ENCODE peak calls at places on chromosome 20, in four cellular contexts. B is T-helper 9 cell; R is germinal center; D is activated T-helper 1 cell treated with anti-CD3 and anti-CD28 coated beads, Interleukin-12 subunit alpha, Interleukin-12 subunit beta, Interleukin-2, Interleukin-4 antibody, amounts not matched to agents 30 ng/mL and 10 ng/mL and 1 ng/mL, durations not matched to agents 14 hours and 24 hours and 36 hours. X is an unnamed sample.

GRCh38 chr20:1944345-1945099 is 49.3 kb downstream of the SIRPA start:
- DNase-seq in B (no peak), R (no peak), D (no peak), X (no peak)

GRCh38 chr20:55616367-55616766 is 389.0 kb downstream of the CBLN4 start:
- DNase-seq in B (no peak), R (no peak), D (no peak), X (no peak)

GRCh38 chr20:3371757-3372156 is 35.7 kb downstream of the DNAAF9 start:
- DNase-seq in B (no peak), R (no peak), D (no peak), X (no peak)

GRCh38 chr20:43916875-43917371 is 2.3 kb downstream of the TOX2 start:
- DNase-seq in B (no peak), R (no peak), D (no peak), X (peak; percentile 35)

GRCh38 chr20:61980647-61981583 is 84.8 kb downstream of the TAF4 start:
- DNase-seq in B (no peak), R (no peak), D (no peak), X (no peak)

GRCh38 chr20:32474967-32475819 is 109.9 kb downstream of the NOL4L start:
- DNase-seq in B (no peak), R (no peak), D (no peak), X (no peak)

GRCh38 chr20:61537239-61537638 is 285.2 kb downstream of the CDH4 start:
- DNase-seq in B (no peak), R (no peak), D (no peak), X (no peak)

GRCh38 chr20:2093200-2093781 is 8.3 kb upstream of the STK35 start:
- DNase-seq in B (no peak), R (peak; percentile 40), D (no peak), X (no peak)

GRCh38 chr20:4896971-4897497 is 104.3 kb downstream of the SLC23A2 start:
- DNase-seq in B (no peak), R (peak; percentile 10), D (no peak), X (no peak)

GRCh38 chr20:43744966-43745733 is 18.3 kb upstream of the GTSF1L start:
- DNase-seq in B (no peak), R (peak; percentile 19), D (no peak), X (no peak)

GRCh38 chr20:33081411-33082154 is 2.1 kb downstream of the BPIFB4 start:
- DNase-seq in B (no peak), R (no peak), D (no peak), X (no peak)

GRCh38 chr20:61615806-61616205 is 363.7 kb downstream of the CDH4 start:
- DNase-seq in B (no peak), R (no peak), D (no peak), X (no peak)

GRCh38 chr20:3658708-3659491 is 4.3 kb downstream of the GFRA4 start:
- DNase-seq in B (no peak), R (peak; percentile 53), D (no peak), X (peak; percentile 45)

GRCh38 chr20:45861157-45862075 is 4.0 kb downstream of the ZSWIM3 start:
- DNase-seq in B (no peak), R (no peak), D (no peak), X (no peak)

GRCh38 chr20:38127011-38127621 is 38.0 kb downstream of the TGM2 start:
- DNase-seq in B (no peak), R (no peak), D (no peak), X (no peak)

GRCh38 chr20:36217226-36217625 is 19.1 kb upstream of the AAR2 start:
- DNase-seq in B (no peak), R (no peak), D (no peak), X (no peak)